ENCODE peak calls at places on chromosomes 4 and X, in nine cellular contexts. Y is tibial nerve, Q is IMR-90, P is esophagus muscularis mucosa, V is upper lobe of left lung, Z is lower leg skin, E is body of pancreas, T is breast epithelium, J is A549. U is an unnamed sample.
A peak's percentile ranks its signal among the peaks of the same experiment; 100 is the strongest.

GRCh38 chr4:55256787-55257186 is 89.3 kb upstream of the SRD5A3 start:
- DNase-seq in Y (no peak), Q (no peak), P (no peak), V (no peak), Z (no peak), E (no peak), T (no peak), J (no peak), U (no peak)

GRCh38 chr4:98994474-98995182 is 893 bp upstream of the METAP1 start:
- DNase-seq in Y (no peak), Q (peak; percentile 8), P (no peak), V (no peak), Z (no peak), E (no peak), T (no peak), J (peak; percentile 1), U (no peak)

GRCh38 chr4:140237616-140238352 is 83.8 kb upstream of the MAML3 start:
- DNase-seq in Y (peak; percentile 70), Q (peak; percentile 93), P (no peak), V (peak; percentile 53), Z (peak; percentile 73), E (peak; percentile 45), T (peak; percentile 54), J (no peak), U (peak; percentile 53)

GRCh38 chrX:103756736-103757135 is 19.9 kb upstream of the PLP1 start:
- DNase-seq in Y (no peak), Q (no peak), P (no peak), V (no peak), Z (no peak), E (no peak), T (no peak), J (no peak), U (no peak)

GRCh38 chr4:81352476-81352875 is 119.2 kb downstream of the RASGEF1B start:
- DNase-seq in Y (no peak), Q (peak; percentile 74), P (no peak), V (no peak), Z (no peak), E (no peak), T (no peak), J (no peak), U (no peak)

GRCh38 chr4:82900335-82901128 is at the start of gene THAP9:
- DNase-seq in Y (peak; percentile 96), Q (peak; percentile 100), P (peak; percentile 99), V (peak; percentile 99), Z (peak; percentile 99), E (peak; percentile 98), T (peak; percentile 98), J (peak; percentile 99), U (peak; percentile 99)

GRCh38 chr4:13998850-13999249 is 371.3 kb upstream of the BOD1L1 start:
- DNase-seq in Y (no peak), Q (no peak), P (no peak), V (no peak), Z (no peak), E (no peak), T (no peak), J (peak; percentile 45), U (no peak)

GRCh38 chr4:105291920-105292319 is 145.2 kb downstream of the TET2 start:
- DNase-seq in Y (no peak), Q (peak; percentile 14), P (no peak), V (no peak), Z (no peak), E (no peak), T (no peak), J (no peak), U (no peak)

GRCh38 chrX:119399772-119400101 is 601 bp downstream of the SLC25A43 start:
- DNase-seq in Y (no peak), Q (no peak), P (no peak), V (no peak), Z (no peak), E (no peak), T (no peak), J (no peak), U (no peak)

GRCh38 chrX:119402588-119402987 is 3.5 kb downstream of the SLC25A43 start:
- DNase-seq in Y (no peak), Q (no peak), P (no peak), V (no peak), Z (no peak), E (no peak), T (no peak), J (no peak), U (no peak)

GRCh38 chrX:119398587-119398973 is 556 bp upstream of the SLC25A43 start:
- DNase-seq in Y (no peak), Q (no peak), P (no peak), V (no peak), Z (no peak), E (no peak), T (no peak), J (peak; percentile 28), U (no peak)

GRCh38 chrX:119401569-119401968 is 2.4 kb downstream of the SLC25A43 start:
- DNase-seq in Y (no peak), Q (no peak), P (no peak), V (no peak), Z (no peak), E (no peak), T (no peak), J (no peak), U (no peak)

GRCh38 chrX:119398974-119399771 is at the start of gene SLC25A43:
- DNase-seq in Y (no peak), Q (no peak), P (no peak), V (peak; percentile 89), Z (peak; percentile 15), E (peak; percentile 39), T (no peak), J (peak; percentile 44), U (peak; percentile 12)
- TF ChIP-seq POLR2A in Y (peak; percentile 18), Q (no peak), P (no peak), V (peak; percentile 61), Z (no peak), E (peak; percentile 38), T (no peak), J (peak; percentile 64), U (no peak)

GRCh38 chr4:185590982-185591381 is 55.7 kb upstream of the PDLIM3 start:
- DNase-seq in Y (no peak), Q (no peak), P (no peak), V (no peak), Z (no peak), E (no peak), T (no peak), J (no peak), U (no peak)

GRCh38 chr4:185585211-185585610 is 49.9 kb upstream of the PDLIM3 start:
- DNase-seq in Y (no peak), Q (no peak), P (no peak), V (no peak), Z (no peak), E (no peak), T (no peak), J (no peak), U (no peak)

GRCh38 chr4:185587065-185587443 is 51.7 kb upstream of the PDLIM3 start:
- DNase-seq in Y (no peak), Q (no peak), P (no peak), V (no peak), Z (no peak), E (no peak), T (no peak), J (no peak), U (no peak)

GRCh38 chr4:185589067-185589844 is 53.9 kb upstream of the PDLIM3 start:
- DNase-seq in Y (no peak), Q (peak; percentile 47), P (no peak), V (no peak), Z (no peak), E (no peak), T (no peak), J (no peak), U (no peak)

DNA sequence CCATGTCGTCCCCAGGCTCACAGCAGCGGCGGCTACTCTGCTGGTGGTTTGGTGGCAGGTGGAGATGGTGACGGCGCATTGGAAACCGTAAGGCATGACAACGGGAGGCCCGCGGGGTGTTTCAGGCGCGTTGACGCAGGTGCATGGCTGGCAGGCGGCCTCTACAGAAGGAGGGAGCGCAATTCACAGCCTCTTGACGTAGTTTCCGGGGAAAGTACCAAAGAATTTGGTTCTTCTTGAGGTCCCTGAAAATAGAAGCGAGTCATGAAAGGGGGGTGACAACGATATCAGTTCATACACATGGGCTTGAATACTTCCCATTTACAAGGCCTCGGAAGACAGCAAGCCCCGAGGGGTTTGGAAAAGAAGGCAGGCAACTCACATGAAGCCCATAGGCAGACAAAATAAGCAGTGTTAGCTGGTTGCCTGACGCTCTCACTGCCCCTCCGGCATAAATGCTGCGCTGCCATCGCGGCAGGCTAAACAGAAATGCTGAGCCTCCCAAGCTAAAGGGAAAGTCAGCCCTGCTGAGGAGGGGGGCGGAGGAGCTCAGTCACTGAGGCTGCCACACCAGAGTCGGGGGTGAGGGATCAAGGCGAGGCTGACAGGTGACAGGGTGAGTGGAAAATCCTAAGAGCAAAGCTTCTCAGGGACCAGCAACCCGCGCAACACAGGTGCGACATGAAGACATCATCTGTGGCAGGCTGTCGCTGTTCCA is 52.3 kb upstream of the PDLIM3 start:
- DNase-seq in Y (no peak), Q (peak; percentile 68), P (no peak), V (peak; percentile 68), Z (no peak), E (no peak), T (peak; percentile 83), J (no peak), U (no peak)
- TF ChIP-seq POLR2A in Y (no peak), Q (no peak), P (no peak), V (no peak), Z (no peak), E (no peak), T (no peak), J (no peak), U (no peak)

GRCh38 chr4:153152453-153153338 is 51.5 kb upstream of the TRIM2 start:
- DNase-seq in Y (no peak), Q (peak; percentile 23), P (no peak), V (peak; percentile 82), Z (no peak), E (peak; percentile 57), T (no peak), J (no peak), U (no peak)

GRCh38 chr4:153151535-153152452 is 52.4 kb upstream of the TRIM2 start:
- DNase-seq in Y (no peak), Q (peak; percentile 28), P (no peak), V (peak; percentile 89), Z (no peak), E (peak; percentile 86), T (no peak), J (peak; percentile 25), U (no peak)

GRCh38 chr4:153154010-153154975 is 50.0 kb upstream of the TRIM2 start:
- DNase-seq in Y (no peak), Q (peak; percentile 68), P (no peak), V (no peak), Z (no peak), E (peak; percentile 24), T (no peak), J (peak; percentile 43), U (no peak)

GRCh38 chr4:153156263-153156662 is 48.0 kb upstream of the TRIM2 start:
- DNase-seq in Y (no peak), Q (no peak), P (no peak), V (no peak), Z (no peak), E (no peak), T (no peak), J (no peak), U (no peak)

DNA sequence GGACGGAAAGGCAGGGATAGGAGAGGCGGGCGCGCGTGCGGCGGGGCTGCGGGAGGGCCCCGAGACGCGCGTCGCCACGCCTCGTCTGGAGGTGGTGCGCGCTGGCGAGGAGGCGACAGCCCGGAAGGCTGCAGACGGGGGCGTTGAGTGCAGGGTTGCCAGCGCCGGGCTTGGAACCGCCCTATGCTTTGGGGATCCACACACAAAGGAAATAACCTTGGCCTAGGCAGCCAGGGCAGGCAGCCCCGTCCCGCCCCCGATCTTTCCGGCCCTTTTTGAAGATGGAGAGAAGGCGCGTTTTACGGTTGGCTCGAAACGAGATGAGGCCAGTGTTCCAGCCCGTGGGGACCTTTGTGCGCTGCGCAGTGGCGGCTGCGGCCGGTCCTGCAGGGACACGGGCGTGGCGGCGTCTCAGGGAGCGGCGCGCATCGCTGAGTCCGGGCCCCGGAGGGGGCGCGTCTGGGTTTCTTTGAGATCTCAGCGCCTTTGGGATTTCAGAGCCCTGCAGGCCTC is 50.8 kb upstream of the TRIM2 start:
- DNase-seq in Y (no peak), Q (peak; percentile 7), P (no peak), V (peak; percentile 90), Z (peak; percentile 34), E (peak; percentile 51), T (no peak), J (peak; percentile 52), U (no peak)
- TF ChIP-seq POLR2A in Y (no peak), Q (no peak), P (no peak), V (no peak), Z (no peak), E (no peak), T (no peak), J (peak; percentile 34), U (no peak)

GRCh38 chr4:986949-987688 is at the start of gene IDUA:
- DNase-seq in Y (peak; percentile 55), Q (peak; percentile 53), P (peak; percentile 95), V (peak; percentile 98), Z (peak; percentile 63), E (peak; percentile 77), T (peak; percentile 70), J (peak; percentile 68), U (peak; percentile 48)
- TF ChIP-seq POLR2A in Y (no peak), Q (peak; percentile 6), P (no peak), V (peak; percentile 54), Z (no peak), E (no peak), T (no peak), J (peak; percentile 64), U (no peak)

U was measured in gastrocnemius medialis.